ENCODE peak calls at places on chromosome 13, in six cellular contexts. F is esophagus muscularis mucosa, M is transverse colon, T is endothelial cell of umbilical vein, R is GM12892, L is HL-60. D is an unnamed sample.

GRCh38 chr13:36493046-36493445 is 60.8 kb downstream of the CCNA1 start:
- DNase-seq in T (no peak), F (no peak), M (no peak), L (no peak), R (no peak), D (no peak)

GRCh38 chr13:112956516-112957294 is 12.3 kb upstream of the MCF2L start:
- DNase-seq in F (no peak), L (no peak), T (no peak), M (peak), R (no peak), D (peak)

GRCh38 chr13:89755729-89756492 is 1591.6 kb upstream of the MIR17HG start:
- DNase-seq in M (no peak), L (peak), F (no peak), T (no peak), R (no peak), D (no peak)

GRCh38 chr13:44668707-44669106 is 92.6 kb upstream of the TSC22D1 start:
- DNase-seq in M (no peak), T (peak), F (no peak), R (no peak), L (no peak), D (no peak)

GRCh38 chr13:74966814-74967213 is 515.2 kb downstream of the TBC1D4 start:
- DNase-seq in T (peak), L (no peak), R (no peak), F (no peak), M (no peak), D (no peak)

GRCh38 chr13:31824705-31825512 is 85.6 kb downstream of the RXFP2 start:
- DNase-seq in R (no peak), L (peak), F (no peak), M (no peak), T (no peak), D (no peak)

GRCh38 chr13:20121154-20121515 is 39.7 kb downstream of the GJA3 start:
- DNase-seq in R (no peak), L (peak), M (no peak), F (no peak), T (no peak), D (no peak)

GRCh38 chr13:35830850-35831450 is 300.2 kb downstream of the DCLK1 start:
- DNase-seq in T (no peak), L (no peak), M (no peak), R (no peak), F (no peak), D (no peak)

GRCh38 chr13:51158923-51159322 is 47.8 kb upstream of the C13orf42 start:
- DNase-seq in T (peak), M (no peak), L (no peak), R (no peak), F (peak), D (no peak)

GRCh38 chr13:26517931-26518330 is 39.6 kb upstream of the WASF3 start:
- DNase-seq in F (no peak), L (no peak), M (no peak), T (no peak), R (no peak), D (no peak)

GRCh38 chr13:21812192-21812626 is 141.3 kb downstream of the FGF9 start:
- DNase-seq in L (no peak), M (no peak), T (no peak), R (no peak), F (no peak), D (no peak)

GRCh38 chr13:111341886-111342285 is 21.4 kb downstream of the TEX29 start:
- DNase-seq in F (peak), M (no peak), L (no peak), T (no peak), R (no peak), D (no peak)

GRCh38 chr13:84980571-84980970 is 818.6 kb downstream of the SLITRK6 start:
- DNase-seq in L (no peak), T (no peak), F (no peak), R (no peak), M (no peak), D (no peak)

GRCh38 chr13:108929532-108929931 is 300.1 kb downstream of the MYO16 start:
- DNase-seq in R (no peak), M (no peak), L (no peak), F (no peak), T (no peak), D (no peak)

GRCh38 chr13:27599096-27599495 is 21.2 kb downstream of the LNX2 start:
- DNase-seq in F (no peak), M (no peak), R (no peak), T (no peak), L (no peak), D (no peak)

GRCh38 chr13:27053902-27054595 is 117.6 kb downstream of the USP12 start:
- DNase-seq in L (no peak), F (no peak), T (peak), M (no peak), R (no peak), D (no peak)

GRCh38 chr13:22369840-22370239 is 699.0 kb downstream of the FGF9 start:
- DNase-seq in F (no peak), L (no peak), M (no peak), T (no peak), R (no peak), D (no peak)

GRCh38 chr13:40287428-40287827 is 379.0 kb downstream of the FOXO1 start:
- DNase-seq in R (no peak), F (no peak), L (no peak), T (no peak), M (no peak), D (no peak)

GRCh38 chr13:110387451-110388140 is 80.5 kb downstream of the COL4A2 start:
- DNase-seq in T (no peak), L (peak), R (peak), M (peak), F (no peak), D (no peak)

GRCh38 chr13:30364133-30364532 is 56.8 kb upstream of the KATNAL1 start:
- DNase-seq in R (no peak), M (no peak), L (no peak), T (peak), F (no peak), D (no peak)

GRCh38 chr13:73411067-73411809 is 352.4 kb downstream of the KLF5 start:
- DNase-seq in M (no peak), T (no peak), L (no peak), R (no peak), F (no peak), D (no peak)

GRCh38 chr13:26377038-26377437 is 123.1 kb downstream of the CDK8 start:
- DNase-seq in T (peak), F (no peak), M (no peak), L (peak), R (no peak), D (no peak)

GRCh38 chr13:74219571-74219970 is 85.4 kb upstream of the KLF12 start:
- DNase-seq in L (no peak), T (no peak), R (no peak), F (no peak), M (no peak), D (no peak)

DNA sequence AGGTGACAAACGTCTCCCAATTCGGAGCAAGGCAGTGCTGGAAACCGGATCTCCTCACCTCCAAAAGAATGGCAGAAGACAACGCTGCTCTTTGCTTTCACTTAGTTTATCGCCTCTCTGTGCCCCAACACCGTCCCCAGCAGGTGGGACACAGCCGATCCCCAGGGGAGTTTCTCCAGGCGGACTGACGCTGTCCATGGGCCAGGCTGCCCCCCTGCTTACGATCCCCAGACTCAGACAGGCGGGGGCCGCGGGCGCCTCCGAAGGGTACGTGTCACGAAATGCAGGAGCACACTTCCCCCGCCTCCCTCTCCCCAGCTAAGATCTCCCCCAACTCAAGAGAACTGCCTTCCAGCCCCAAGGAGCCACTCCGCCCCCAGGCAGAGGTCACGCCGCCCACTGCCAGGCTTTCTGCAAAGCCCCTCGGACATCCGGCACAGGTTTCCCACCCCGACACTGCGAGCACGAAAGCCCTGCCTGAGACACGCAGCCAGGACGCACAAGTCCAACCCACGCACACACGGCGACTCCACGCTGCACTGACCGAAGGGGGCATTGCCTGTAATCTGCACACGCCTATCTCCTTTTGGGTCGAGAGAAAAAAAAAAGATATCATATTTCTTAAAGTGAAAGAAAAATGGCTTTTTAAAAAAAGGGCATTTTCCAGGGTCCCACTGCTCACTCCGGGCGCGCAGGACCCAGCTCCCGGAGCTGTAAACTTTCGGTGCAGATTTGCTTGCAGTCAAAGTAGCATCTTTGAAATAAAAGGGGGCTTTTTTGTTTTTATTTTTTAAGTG is 1.9 kb downstream of the SPRY2 start:
- DNase-seq in T (peak), F (peak), L (peak), M (peak), R (no peak), D (peak)
- TF ChIP-seq POLR2AphosphoS5 in T (peak), F (peak), L (peak), M (peak), R (no peak), D (peak)

GRCh38 chr13:106474906-106475305 is 60.6 kb downstream of the EFNB2 start:
- DNase-seq in F (no peak), L (no peak), R (no peak), T (no peak), M (no peak), D (no peak)
- TF ChIP-seq POLR2AphosphoS5 in F (no peak), L (no peak), R (no peak), T (no peak), M (no peak), D (no peak)

DNA sequence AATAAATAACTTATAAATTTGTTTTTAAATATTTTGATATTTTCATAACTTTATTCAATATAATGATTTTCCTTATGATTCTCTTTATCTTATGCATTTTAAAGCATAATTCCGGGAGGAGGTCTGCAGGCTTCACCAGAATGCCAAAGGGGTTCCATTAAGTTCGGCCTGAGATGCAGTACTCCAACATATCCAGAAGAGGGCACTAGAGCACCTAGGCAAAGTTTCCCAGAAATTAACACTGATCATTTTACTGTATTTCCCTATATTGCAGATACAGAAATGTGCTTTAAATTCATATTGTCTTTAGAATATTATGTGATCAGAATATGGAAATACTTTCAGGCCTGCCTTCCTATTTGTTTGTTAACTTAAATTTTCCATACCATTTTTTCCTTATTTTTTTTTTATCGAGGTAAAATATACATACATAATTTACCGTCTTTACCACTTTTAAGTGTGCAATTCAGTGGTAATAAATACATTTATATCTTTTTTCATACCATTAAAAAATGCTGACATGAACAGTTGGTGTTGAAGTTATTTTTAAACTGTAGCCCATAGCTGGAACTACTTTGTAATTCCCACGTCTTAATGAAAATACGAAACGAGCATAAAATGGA is 58.9 kb upstream of the TM9SF2 start:
- DNase-seq in L (peak), R (no peak), T (peak), F (no peak), M (peak), D (no peak)
- TF ChIP-seq POLR2AphosphoS5 in L (no peak), R (no peak), T (no peak), F (no peak), M (no peak), D (no peak)

GRCh38 chr13:46134961-46135522 is 30.2 kb upstream of the CPB2 start:
- DNase-seq in T (no peak), L (no peak), M (no peak), F (no peak), R (no peak), D (no peak)
- TF ChIP-seq POLR2AphosphoS5 in T (no peak), L (no peak), M (no peak), F (no peak), R (peak), D (no peak)

D was measured in spleen.